ENCODE peak calls at places on chromosomes 11 and 22, in seven cellular contexts. One of them, this sample, is unnamed.

GRCh38 chr11:819129-819931 is 616 bp downstream of the PNPLA2 start:
- DNase-seq in body of pancreas: peak; percentile 96
- DNase-seq in brain microvascular endothelial cell: peak; percentile 64
- DNase-seq in astrocyte of the spinal cord: peak; percentile 83
- DNase-seq in MCF 10A: peak; percentile 89
- DNase-seq in transverse colon: peak; percentile 96
- DNase-seq in fibroblast of lung: peak; percentile 73
- DNase-seq in this sample: peak; percentile 93

GRCh38 chr11:70471254-70471653 is 72.9 kb downstream of the CTTN start:
- DNase-seq in brain microvascular endothelial cell: peak; percentile 28
- DNase-seq in MCF 10A: peak; percentile 61
- DNase-seq in transverse colon: no peak
- DNase-seq in astrocyte of the spinal cord: no peak
- DNase-seq in body of pancreas: no peak
- DNase-seq in fibroblast of lung: no peak
- DNase-seq in this sample: peak; percentile 22

GRCh38 chr11:17703951-17704350 is 15.4 kb upstream of the MYOD1 start:
- DNase-seq in MCF 10A: peak; percentile 36
- DNase-seq in transverse colon: no peak
- DNase-seq in astrocyte of the spinal cord: no peak
- DNase-seq in brain microvascular endothelial cell: peak; percentile 38
- DNase-seq in fibroblast of lung: peak; percentile 26
- DNase-seq in body of pancreas: no peak
- DNase-seq in this sample: no peak

GRCh38 chr22:46069518-46070214 is 80.7 kb upstream of the PPARA start:
- DNase-seq in transverse colon: peak; percentile 89
- DNase-seq in MCF 10A: peak; percentile 98
- DNase-seq in fibroblast of lung: peak; percentile 91
- DNase-seq in body of pancreas: peak; percentile 92
- DNase-seq in brain microvascular endothelial cell: peak; percentile 71
- DNase-seq in astrocyte of the spinal cord: peak; percentile 94
- DNase-seq in this sample: peak; percentile 95

GRCh38 chr11:91926967-91927366 is 297.7 kb upstream of the FAT3 start:
- DNase-seq in brain microvascular endothelial cell: no peak
- DNase-seq in fibroblast of lung: no peak
- DNase-seq in astrocyte of the spinal cord: peak; percentile 24
- DNase-seq in MCF 10A: no peak
- DNase-seq in body of pancreas: peak; percentile 26
- DNase-seq in transverse colon: peak; percentile 40
- DNase-seq in this sample: no peak

GRCh38 chr11:58744988-58745704 is 13.4 kb upstream of the GLYAT start:
- DNase-seq in transverse colon: no peak
- DNase-seq in astrocyte of the spinal cord: no peak
- DNase-seq in fibroblast of lung: no peak
- DNase-seq in MCF 10A: no peak
- DNase-seq in body of pancreas: no peak
- DNase-seq in brain microvascular endothelial cell: no peak
- DNase-seq in this sample: no peak

GRCh38 chr11:119712459-119713360 is 16.3 kb downstream of the NECTIN1 start:
- DNase-seq in fibroblast of lung: no peak
- DNase-seq in body of pancreas: no peak
- DNase-seq in astrocyte of the spinal cord: no peak
- DNase-seq in MCF 10A: no peak
- DNase-seq in transverse colon: no peak
- DNase-seq in brain microvascular endothelial cell: no peak
- DNase-seq in this sample: no peak

GRCh38 chr22:40345271-40345670 is 1.0 kb upstream of the ADSL start:
- DNase-seq in transverse colon: peak; percentile 50
- DNase-seq in brain microvascular endothelial cell: no peak
- DNase-seq in MCF 10A: peak; percentile 73
- DNase-seq in astrocyte of the spinal cord: peak; percentile 12
- DNase-seq in fibroblast of lung: peak; percentile 52
- DNase-seq in body of pancreas: no peak
- DNase-seq in this sample: peak; percentile 30

GRCh38 chr11:117816151-117816741 is 8.3 kb downstream of the FXYD2 start:
- DNase-seq in fibroblast of lung: peak; percentile 63
- DNase-seq in brain microvascular endothelial cell: peak; percentile 30
- DNase-seq in MCF 10A: no peak
- DNase-seq in body of pancreas: peak; percentile 80
- DNase-seq in transverse colon: no peak
- DNase-seq in astrocyte of the spinal cord: no peak
- DNase-seq in this sample: no peak

GRCh38 chr11:2097356-2097997 is 41.7 kb downstream of the IGF2 start:
- DNase-seq in MCF 10A: peak; percentile 71
- DNase-seq in body of pancreas: peak; percentile 61
- DNase-seq in fibroblast of lung: peak; percentile 76
- DNase-seq in brain microvascular endothelial cell: peak; percentile 78
- DNase-seq in transverse colon: peak; percentile 28
- DNase-seq in astrocyte of the spinal cord: peak; percentile 91
- DNase-seq in this sample: peak; percentile 23

GRCh38 chr11:116545912-116546311 is 226.9 kb downstream of the BUD13 start:
- DNase-seq in astrocyte of the spinal cord: no peak
- DNase-seq in fibroblast of lung: no peak
- DNase-seq in transverse colon: no peak
- DNase-seq in body of pancreas: no peak
- DNase-seq in brain microvascular endothelial cell: no peak
- DNase-seq in MCF 10A: no peak
- DNase-seq in this sample: no peak

GRCh38 chr11:120139316-120140069 is 1.6 kb upstream of the TRIM29 start:
- DNase-seq in fibroblast of lung: no peak
- DNase-seq in MCF 10A: no peak
- DNase-seq in brain microvascular endothelial cell: no peak
- DNase-seq in transverse colon: no peak
- DNase-seq in body of pancreas: peak; percentile 3
- DNase-seq in astrocyte of the spinal cord: no peak
- DNase-seq in this sample: no peak

GRCh38 chr11:125797641-125798040 is 9.7 kb downstream of the PATE3 start:
- DNase-seq in astrocyte of the spinal cord: no peak
- DNase-seq in body of pancreas: no peak
- DNase-seq in MCF 10A: no peak
- DNase-seq in brain microvascular endothelial cell: no peak
- DNase-seq in transverse colon: no peak
- DNase-seq in fibroblast of lung: no peak
- DNase-seq in this sample: no peak

GRCh38 chr11:125802387-125802786 is 14.5 kb downstream of the PATE3 start:
- DNase-seq in MCF 10A: no peak
- DNase-seq in body of pancreas: no peak
- DNase-seq in astrocyte of the spinal cord: no peak
- DNase-seq in fibroblast of lung: no peak
- DNase-seq in transverse colon: no peak
- DNase-seq in brain microvascular endothelial cell: no peak
- DNase-seq in this sample: no peak

DNA sequence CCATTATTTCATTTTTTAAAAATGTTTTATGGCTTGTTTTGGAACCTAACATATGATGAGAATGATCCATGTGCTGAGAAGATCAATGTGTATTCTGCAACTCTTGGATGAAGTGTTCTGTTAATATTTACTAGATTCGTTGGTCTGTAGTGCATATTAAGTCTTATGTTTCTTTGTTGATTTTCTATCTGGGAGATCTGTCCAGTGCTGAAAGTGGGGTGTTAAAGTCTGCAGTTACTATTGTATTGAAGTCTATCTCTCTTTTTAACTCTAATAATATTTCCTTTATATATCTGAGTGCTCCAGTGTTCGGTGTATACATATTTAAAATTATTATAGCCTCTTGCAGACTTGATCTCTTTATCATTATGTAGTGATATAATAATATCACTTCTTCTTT is 11.9 kb downstream of the PATE3 start:
- DNase-seq in body of pancreas: no peak
- DNase-seq in transverse colon: no peak
- DNase-seq in astrocyte of the spinal cord: no peak
- DNase-seq in MCF 10A: no peak
- DNase-seq in fibroblast of lung: no peak
- DNase-seq in brain microvascular endothelial cell: no peak
- DNase-seq in this sample: no peak
- TF ChIP-seq CTCF in body of pancreas: no peak
- TF ChIP-seq CTCF in transverse colon: no peak
- TF ChIP-seq CTCF in astrocyte of the spinal cord: no peak
- TF ChIP-seq CTCF in MCF 10A: no peak
- TF ChIP-seq CTCF in fibroblast of lung: no peak
- TF ChIP-seq CTCF in brain microvascular endothelial cell: no peak
- TF ChIP-seq CTCF in this sample: no peak

GRCh38 chr11:14773755-14774154 is 118.3 kb downstream of the CYP2R1 start:
- DNase-seq in brain microvascular endothelial cell: no peak
- DNase-seq in MCF 10A: no peak
- DNase-seq in fibroblast of lung: no peak
- DNase-seq in astrocyte of the spinal cord: no peak
- DNase-seq in body of pancreas: no peak
- DNase-seq in transverse colon: no peak
- DNase-seq in this sample: peak; percentile 2
- TF ChIP-seq CTCF in brain microvascular endothelial cell: peak; percentile 54
- TF ChIP-seq CTCF in MCF 10A: no peak
- TF ChIP-seq CTCF in fibroblast of lung: no peak
- TF ChIP-seq CTCF in astrocyte of the spinal cord: peak; percentile 25
- TF ChIP-seq CTCF in body of pancreas: no peak
- TF ChIP-seq CTCF in transverse colon: no peak
- TF ChIP-seq CTCF in this sample: no peak

DNA sequence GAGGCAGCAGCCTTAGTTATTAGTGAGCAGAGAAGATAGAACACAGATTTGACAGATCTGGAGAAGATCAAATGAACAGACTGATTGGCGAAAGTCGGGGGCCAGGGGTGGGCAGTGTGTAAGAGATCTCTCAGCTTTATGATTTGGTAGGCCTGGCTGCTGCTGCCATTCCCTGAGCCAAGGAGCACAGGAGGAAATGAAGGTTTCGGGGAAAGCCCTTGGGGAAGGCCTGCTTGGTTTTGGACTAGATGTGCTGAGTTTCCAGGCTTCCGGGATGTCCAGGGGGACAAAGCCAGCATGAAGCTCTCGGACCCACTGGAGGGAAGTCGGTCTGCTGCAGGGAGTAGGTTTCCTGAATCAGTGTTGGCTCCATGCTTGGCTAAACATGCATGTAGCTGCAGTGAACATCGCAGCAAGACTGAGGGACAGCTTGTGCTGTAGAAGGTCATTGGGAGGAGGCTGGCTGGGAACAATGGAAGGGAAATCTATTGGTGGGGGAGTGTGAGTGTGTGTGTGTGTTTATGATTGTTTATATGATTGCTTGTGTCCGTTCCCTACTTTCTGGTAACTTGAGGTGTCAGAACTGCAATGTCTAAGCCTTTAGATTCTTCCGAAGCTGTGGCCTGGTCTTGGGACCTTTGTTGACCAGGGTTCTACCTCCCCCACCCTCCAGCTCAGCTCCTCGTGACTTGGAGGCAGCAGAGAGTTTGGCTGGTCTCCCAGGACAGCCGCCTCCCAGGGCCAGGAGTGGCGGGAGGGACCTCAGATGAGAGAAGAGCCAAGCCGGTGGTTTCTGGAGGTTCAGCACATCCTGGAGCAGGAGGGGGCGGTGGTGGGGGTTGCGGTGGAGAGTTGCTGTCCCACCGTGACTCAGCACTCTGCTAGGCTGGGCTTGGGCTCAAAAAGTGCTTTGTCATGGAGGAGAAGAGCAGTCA is 4.0 kb upstream of the FTH1 start:
- DNase-seq in transverse colon: peak; percentile 94
- DNase-seq in body of pancreas: peak; percentile 99
- DNase-seq in fibroblast of lung: peak; percentile 99
- DNase-seq in MCF 10A: peak; percentile 98
- DNase-seq in astrocyte of the spinal cord: peak; percentile 99
- DNase-seq in brain microvascular endothelial cell: peak; percentile 99
- DNase-seq in this sample: peak; percentile 97
- TF ChIP-seq CTCF in transverse colon: no peak
- TF ChIP-seq CTCF in body of pancreas: no peak
- TF ChIP-seq CTCF in fibroblast of lung: no peak
- TF ChIP-seq CTCF in MCF 10A: no peak
- TF ChIP-seq CTCF in astrocyte of the spinal cord: no peak
- TF ChIP-seq CTCF in brain microvascular endothelial cell: peak; percentile 9
- TF ChIP-seq CTCF in this sample: no peak

GRCh38 chr11:125925247-125925740 is 20.6 kb upstream of the VSIG10L2 start:
- DNase-seq in MCF 10A: no peak
- DNase-seq in transverse colon: peak; percentile 42
- DNase-seq in body of pancreas: peak; percentile 34
- DNase-seq in fibroblast of lung: peak; percentile 19
- DNase-seq in brain microvascular endothelial cell: no peak
- DNase-seq in astrocyte of the spinal cord: no peak
- DNase-seq in this sample: no peak
- TF ChIP-seq CTCF in MCF 10A: no peak
- TF ChIP-seq CTCF in transverse colon: no peak
- TF ChIP-seq CTCF in body of pancreas: no peak
- TF ChIP-seq CTCF in fibroblast of lung: no peak
- TF ChIP-seq CTCF in brain microvascular endothelial cell: no peak
- TF ChIP-seq CTCF in astrocyte of the spinal cord: no peak
- TF ChIP-seq CTCF in this sample: no peak

GRCh38 chr11:60847281-60847680 is 5.4 kb downstream of the CCDC86 start:
- DNase-seq in MCF 10A: no peak
- DNase-seq in body of pancreas: no peak
- DNase-seq in transverse colon: no peak
- DNase-seq in brain microvascular endothelial cell: no peak
- DNase-seq in fibroblast of lung: no peak
- DNase-seq in astrocyte of the spinal cord: peak; percentile 83
- DNase-seq in this sample: no peak

GRCh38 chr11:60844870-60845221 is 2.9 kb downstream of the CCDC86 start:
- DNase-seq in transverse colon: no peak
- DNase-seq in MCF 10A: no peak
- DNase-seq in astrocyte of the spinal cord: peak; percentile 29
- DNase-seq in body of pancreas: no peak
- DNase-seq in brain microvascular endothelial cell: no peak
- DNase-seq in fibroblast of lung: no peak
- DNase-seq in this sample: no peak

GRCh38 chr11:60844045-60844869 is 2.3 kb downstream of the CCDC86 start:
- DNase-seq in MCF 10A: no peak
- DNase-seq in body of pancreas: no peak
- DNase-seq in transverse colon: no peak
- DNase-seq in brain microvascular endothelial cell: no peak
- DNase-seq in fibroblast of lung: peak; percentile 42
- DNase-seq in astrocyte of the spinal cord: peak; percentile 57
- DNase-seq in this sample: no peak

GRCh38 chr11:60842688-60843605 is 1.0 kb downstream of the CCDC86 start:
- DNase-seq in brain microvascular endothelial cell: no peak
- DNase-seq in fibroblast of lung: no peak
- DNase-seq in astrocyte of the spinal cord: peak; percentile 28
- DNase-seq in transverse colon: no peak
- DNase-seq in body of pancreas: no peak
- DNase-seq in MCF 10A: no peak
- DNase-seq in this sample: no peak

GRCh38 chr11:60845338-60845737 is 3.4 kb downstream of the CCDC86 start:
- DNase-seq in brain microvascular endothelial cell: no peak
- DNase-seq in transverse colon: no peak
- DNase-seq in astrocyte of the spinal cord: peak; percentile 23
- DNase-seq in fibroblast of lung: no peak
- DNase-seq in MCF 10A: no peak
- DNase-seq in body of pancreas: no peak
- DNase-seq in this sample: no peak
- TF ChIP-seq CTCF in brain microvascular endothelial cell: no peak
- TF ChIP-seq CTCF in transverse colon: no peak
- TF ChIP-seq CTCF in astrocyte of the spinal cord: no peak
- TF ChIP-seq CTCF in fibroblast of lung: no peak
- TF ChIP-seq CTCF in MCF 10A: no peak
- TF ChIP-seq CTCF in body of pancreas: no peak
- TF ChIP-seq CTCF in this sample: no peak